ENCODE peak calls at places on chromosomes 5 and 9, in nine cellular contexts. D is esophagus muscularis mucosa, L is neural progenitor cell, F is neural crest cell, G is epithelial cell of esophagus, S is dorsolateral prefrontal cortex, Y is astrocyte of the cerebellum, O is tibial artery, V is choroid plexus epithelial cell. Q is an unnamed sample.

GRCh38 chr9:135611142-135611874 is 28.0 kb downstream of the GLT6D1 start:
- DNase-seq in D (peak; percentile 45), L (no peak), F (no peak), G (no peak), S (no peak), Y (no peak), O (no peak), V (no peak), Q (no peak)

GRCh38 chr9:80775515-80775914 is 913.8 kb downstream of the TLE1 start:
- DNase-seq in D (no peak), L (no peak), F (no peak), G (peak; percentile 4), S (no peak), Y (no peak), O (no peak), V (peak; percentile 7), Q (no peak)

GRCh38 chr5:76082790-76083554 is at the start of gene SV2C:
- DNase-seq in D (no peak), L (peak; percentile 75), F (peak; percentile 43), G (peak; percentile 29), S (peak; percentile 44), Y (no peak), O (no peak), V (peak; percentile 13), Q (no peak)

GRCh38 chr9:110443146-110443877 is 105.6 kb upstream of the TXNDC8 start:
- DNase-seq in D (no peak), L (no peak), F (no peak), G (peak; percentile 58), S (no peak), Y (no peak), O (no peak), V (peak; percentile 81), Q (no peak)

GRCh38 chr9:100084145-100084478 is 14.7 kb downstream of the ERP44 start:
- DNase-seq in D (no peak), L (no peak), F (no peak), G (no peak), S (no peak), Y (no peak), O (no peak), V (no peak), Q (no peak)

GRCh38 chr9:109417054-109417453 is 81.1 kb downstream of the PTPN3 start:
- DNase-seq in D (no peak), L (no peak), F (no peak), G (no peak), S (peak; percentile 43), Y (no peak), O (no peak), V (no peak), Q (no peak)

GRCh38 chr9:100443781-100444768 is 17.1 kb downstream of the MSANTD3 start:
- DNase-seq in D (no peak), L (no peak), F (no peak), G (no peak), S (no peak), Y (no peak), O (no peak), V (peak; percentile 56), Q (no peak)

GRCh38 chr5:177983763-177984564 is 12.1 kb downstream of the PROP1 start:
- DNase-seq in D (peak; percentile 53), L (no peak), F (no peak), G (no peak), S (no peak), Y (no peak), O (no peak), V (no peak), Q (no peak)

GRCh38 chr9:17082343-17082742 is 52.5 kb upstream of the CNTLN start:
- DNase-seq in D (no peak), L (peak; percentile 68), F (peak; percentile 8), G (no peak), S (no peak), Y (peak; percentile 20), O (no peak), V (peak; percentile 86), Q (no peak)

GRCh38 chr9:114512337-114512874 is 7.1 kb upstream of the WHRN start:
- DNase-seq in D (no peak), L (no peak), F (no peak), G (peak; percentile 36), S (no peak), Y (no peak), O (no peak), V (no peak), Q (no peak)

GRCh38 chr5:112210430-112211005 is 208.6 kb downstream of the EPB41L4A start:
- DNase-seq in D (no peak), L (peak; percentile 63), F (peak; percentile 34), G (peak; percentile 53), S (no peak), Y (peak; percentile 26), O (peak; percentile 38), V (peak; percentile 65), Q (no peak)

GRCh38 chr5:43171926-43172325 is 20.1 kb upstream of the NIM1K start:
- DNase-seq in D (no peak), L (no peak), F (no peak), G (peak; percentile 35), S (no peak), Y (no peak), O (no peak), V (no peak), Q (no peak)

GRCh38 chr5:113682497-113683136 is 169.1 kb downstream of the YTHDC2 start:
- DNase-seq in D (no peak), L (peak; percentile 40), F (no peak), G (peak; percentile 39), S (no peak), Y (no peak), O (no peak), V (peak; percentile 22), Q (no peak)

GRCh38 chr9:33184947-33185346 is 17.8 kb upstream of the B4GALT1 start:
- DNase-seq in D (no peak), L (no peak), F (no peak), G (peak; percentile 51), S (no peak), Y (no peak), O (no peak), V (peak; percentile 45), Q (no peak)

GRCh38 chr9:116998305-116998704 is 311.2 kb downstream of the TRIM32 start:
- DNase-seq in D (no peak), L (peak; percentile 77), F (peak; percentile 8), G (peak; percentile 71), S (no peak), Y (peak; percentile 12), O (no peak), V (peak; percentile 36), Q (no peak)

GRCh38 chr9:98235126-98235525 is 20.3 kb downstream of the TBC1D2 start:
- DNase-seq in D (no peak), L (no peak), F (no peak), G (no peak), S (no peak), Y (no peak), O (no peak), V (no peak), Q (no peak)

GRCh38 chr9:98231770-98232478 is 23.5 kb downstream of the TBC1D2 start:
- DNase-seq in D (no peak), L (no peak), F (no peak), G (peak; percentile 79), S (no peak), Y (no peak), O (no peak), V (peak; percentile 95), Q (no peak)

GRCh38 chr9:98232926-98233325 is 22.5 kb downstream of the TBC1D2 start:
- DNase-seq in D (no peak), L (no peak), F (no peak), G (no peak), S (no peak), Y (no peak), O (no peak), V (no peak), Q (no peak)

GRCh38 chr9:98236881-98237487 is 18.5 kb downstream of the TBC1D2 start:
- DNase-seq in D (no peak), L (no peak), F (no peak), G (no peak), S (no peak), Y (no peak), O (no peak), V (no peak), Q (no peak)

DNA sequence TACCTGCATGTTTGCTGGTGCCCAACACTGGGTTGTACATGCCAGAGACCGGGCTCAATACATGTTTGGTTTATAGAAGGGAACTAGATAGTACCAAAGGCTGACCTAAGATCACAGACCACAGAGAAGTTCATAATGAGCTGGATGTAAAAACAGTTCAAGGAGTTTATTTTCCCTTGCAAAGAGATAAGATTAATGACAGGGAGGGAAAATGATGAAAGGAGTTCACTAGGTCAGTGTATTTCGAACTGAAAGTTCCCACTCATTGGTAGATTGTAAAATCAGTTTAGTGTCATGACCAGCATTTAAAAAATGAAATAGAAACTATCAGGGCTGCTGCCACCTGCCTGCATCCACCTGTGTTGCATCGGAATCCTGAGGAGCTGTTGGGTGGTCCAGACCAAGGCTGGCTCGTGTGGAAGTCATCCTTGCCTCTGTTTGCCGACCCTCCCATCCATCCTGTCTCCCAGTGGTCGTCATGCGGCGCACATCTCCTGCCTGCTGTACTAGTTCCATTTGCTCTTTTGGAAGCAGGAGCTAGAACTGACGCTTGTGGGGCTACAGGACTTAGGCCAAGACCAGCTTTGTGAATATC is 21.1 kb downstream of the TBC1D2 start:
- DNase-seq in D (no peak), L (no peak), F (no peak), G (no peak), S (no peak), Y (no peak), O (no peak), V (no peak), Q (no peak)
- TF ChIP-seq CTCF in D (no peak), L (peak; percentile 18), F (peak; percentile 37), G (peak; percentile 26), S (no peak), Y (no peak), O (no peak), V (peak; percentile 42), Q (no peak)

GRCh38 chr9:30258079-30258478 is 2126.4 kb upstream of the ACO1 start:
- DNase-seq in D (no peak), L (no peak), F (no peak), G (no peak), S (no peak), Y (no peak), O (no peak), V (peak; percentile 3), Q (no peak)
- TF ChIP-seq CTCF in D (no peak), L (no peak), F (no peak), G (no peak), S (no peak), Y (no peak), O (no peak), V (no peak), Q (no peak)

DNA sequence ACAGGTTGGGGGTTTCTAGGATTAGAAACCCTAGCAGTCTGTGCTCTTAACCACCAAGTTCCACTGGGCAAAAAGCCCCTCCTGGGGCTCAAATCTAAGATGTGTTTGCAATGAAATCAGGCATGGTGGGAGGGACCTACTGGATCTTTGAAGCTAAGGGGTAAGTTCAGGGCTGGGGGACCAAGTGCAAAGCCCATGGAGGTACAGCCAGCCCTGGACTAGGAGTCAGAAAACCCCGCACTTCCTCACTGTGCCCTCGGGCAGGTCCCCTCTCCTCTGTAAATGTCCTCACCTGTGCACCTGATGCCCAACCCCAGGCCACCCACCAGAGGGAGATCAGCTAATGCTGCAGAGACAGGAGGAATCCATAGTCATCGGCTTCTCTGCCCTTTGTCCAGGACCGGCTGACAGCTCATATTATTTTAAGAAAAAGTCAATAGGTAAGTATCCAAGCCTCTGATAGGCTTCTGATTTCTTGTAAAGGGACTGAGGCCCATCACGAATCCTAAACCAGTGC is 138.3 kb downstream of the PAX5 start:
- DNase-seq in D (no peak), L (no peak), F (no peak), G (no peak), S (no peak), Y (no peak), O (no peak), V (no peak), Q (no peak)
- TF ChIP-seq CTCF in D (no peak), L (no peak), F (no peak), G (no peak), S (no peak), Y (no peak), O (no peak), V (no peak), Q (no peak)

GRCh38 chr5:14587143-14587542 is 5.6 kb downstream of the OTULINL start:
- DNase-seq in D (no peak), L (no peak), F (no peak), G (no peak), S (peak; percentile 41), Y (no peak), O (peak; percentile 67), V (no peak), Q (no peak)
- TF ChIP-seq CTCF in D (no peak), L (no peak), F (no peak), G (no peak), S (no peak), Y (no peak), O (no peak), V (no peak), Q (no peak)